ENCODE peak calls at places on chromosomes 2 and 18, in nine cellular contexts. K is A549; J is activated CD4-positive, alpha-beta T cell treated with anti-CD3 and anti-CD28 coated beads for 4 hours; B is KG1; F is nucleus accumbens; C is germinal center; S is head of caudate nucleus; I is EL; R is activated naive CD4-positive, alpha-beta T cell. L is an unnamed sample.

GRCh38 chr18:24656571-24656971 is 196.1 kb downstream of the HRH4 start:
- DNase-seq in F (no peak), S (no peak), K (no peak), I (peak), R (no peak), J (no peak), B (no peak), C (no peak), L (no peak)

GRCh38 chr2:64825831-64826496 is 163.2 kb upstream of the SLC1A4 start:
- DNase-seq in R (no peak), K (no peak), C (no peak), B (no peak), S (no peak), J (no peak), F (no peak), I (no peak), L (no peak)

GRCh38 chr18:49691177-49691608 is 122.1 kb downstream of the ACAA2 start:
- DNase-seq in S (no peak), K (no peak), F (no peak), C (no peak), R (no peak), I (peak), B (no peak), J (no peak), L (no peak)

GRCh38 chr2:45380131-45380836 is 230.8 kb downstream of the SRBD1 start:
- DNase-seq in B (no peak), S (no peak), I (peak), C (no peak), F (no peak), R (no peak), J (no peak), K (peak), L (no peak)

GRCh38 chr2:198973181-198973580 is 484.6 kb downstream of the SATB2 start:
- DNase-seq in C (no peak), J (no peak), R (no peak), B (no peak), I (peak), K (no peak), F (no peak), S (no peak), L (no peak)

GRCh38 chr2:239775623-239776440 is 249.3 kb downstream of the NDUFA10 start:
- DNase-seq in B (no peak), I (no peak), K (no peak), F (no peak), J (no peak), S (no peak), C (no peak), R (no peak), L (no peak)

GRCh38 chr2:168694876-168695275 is 107.6 kb upstream of the NOSTRIN start:
- DNase-seq in F (no peak), S (no peak), R (no peak), B (no peak), K (no peak), I (no peak), J (no peak), C (no peak), L (peak)

GRCh38 chr18:67135981-67136380 is 380.5 kb downstream of the DSEL start:
- DNase-seq in K (no peak), C (no peak), S (no peak), R (no peak), J (no peak), I (no peak), B (no peak), F (no peak), L (no peak)

GRCh38 chr2:233988581-233988980 is 61.9 kb upstream of the SPP2 start:
- DNase-seq in R (no peak), B (no peak), J (no peak), S (no peak), C (no peak), I (no peak), F (no peak), K (no peak), L (no peak)

GRCh38 chr2:7745369-7745768 is 828.2 kb downstream of the RNF144A start:
- DNase-seq in R (no peak), F (no peak), C (no peak), K (no peak), I (no peak), S (no peak), J (no peak), B (no peak), L (no peak)

GRCh38 chr18:9135912-9136314 is 668 bp upstream of the ANKRD12 start:
- DNase-seq in F (peak), S (no peak), J (peak), C (peak), B (no peak), I (peak), R (peak), K (peak), L (peak)

GRCh38 chr18:710418-711300 is 1.8 kb downstream of the ENOSF1 start:
- DNase-seq in F (no peak), K (no peak), B (no peak), C (no peak), J (no peak), R (no peak), I (no peak), S (no peak), L (no peak)

GRCh38 chr18:74806073-74806472 is 208.4 kb downstream of the ZNF407 start:
- DNase-seq in F (no peak), I (no peak), S (no peak), K (no peak), C (no peak), R (no peak), J (no peak), B (no peak), L (no peak)

GRCh38 chr2:202545523-202545922 is 89.2 kb upstream of the FAM117B start:
- DNase-seq in I (no peak), R (no peak), F (no peak), S (no peak), C (no peak), K (no peak), J (no peak), B (no peak), L (no peak)

GRCh38 chr2:210303498-210303897 is 11.5 kb downstream of the MYL1 start:
- DNase-seq in I (no peak), K (no peak), B (no peak), S (no peak), J (no peak), C (no peak), F (no peak), R (no peak), L (no peak)

GRCh38 chr18:9757851-9758587 is 49.9 kb downstream of the RAB31 start:
- DNase-seq in J (no peak), B (no peak), R (no peak), C (no peak), S (no peak), I (peak), F (no peak), K (no peak), L (no peak)

GRCh38 chr18:58412844-58413666 is 215.8 kb downstream of the ALPK2 start:
- DNase-seq in I (no peak), C (no peak), F (no peak), S (no peak), J (no peak), R (no peak), K (no peak), B (no peak), L (no peak)

GRCh38 chr2:51710222-51710621 is 678.3 kb upstream of the NRXN1 start:
- DNase-seq in J (no peak), C (no peak), I (no peak), B (peak), S (no peak), K (no peak), F (no peak), R (no peak), L (no peak)

GRCh38 chr2:8574196-8575010 is 107.5 kb upstream of the ID2 start:
- DNase-seq in F (no peak), C (peak), S (no peak), B (no peak), J (no peak), I (no peak), K (no peak), R (no peak), L (no peak)

GRCh38 chr2:177731384-177731783 is 338.8 kb downstream of the AGPS start:
- DNase-seq in B (no peak), F (no peak), S (no peak), C (no peak), K (no peak), J (no peak), I (no peak), R (no peak), L (no peak)

GRCh38 chr2:220701115-220701514 is 871.0 kb downstream of the EPHA4 start:
- DNase-seq in J (no peak), F (no peak), R (no peak), B (no peak), S (no peak), C (no peak), I (peak), K (no peak), L (no peak)

GRCh38 chr2:176104338-176105077 is 2.6 kb upstream of the HOXD11 start:
- DNase-seq in K (peak), I (peak), R (no peak), J (no peak), B (no peak), F (no peak), C (no peak), S (no peak), L (no peak)

GRCh38 chr2:101921319-101921960 is 70.3 kb upstream of the IL1R2 start:
- DNase-seq in C (peak), K (no peak), I (no peak), F (no peak), J (no peak), R (no peak), S (no peak), B (peak), L (no peak)

GRCh38 chr18:69000366-69000765 is 202.5 kb downstream of the CCDC102B start:
- DNase-seq in S (no peak), K (no peak), F (no peak), C (no peak), I (no peak), B (no peak), J (no peak), R (no peak), L (no peak)

GRCh38 chr2:31232586-31232985 is 1.4 kb upstream of the EHD3 start:
- DNase-seq in R (no peak), S (no peak), C (no peak), J (no peak), K (no peak), F (no peak), B (no peak), I (no peak), L (no peak)

GRCh38 chr2:201515573-201516246 is 64.2 kb downstream of the STRADB start:
- DNase-seq in K (no peak), F (no peak), S (no peak), R (no peak), B (no peak), C (no peak), J (no peak), I (no peak), L (no peak)

GRCh38 chr2:75596784-75597183 is 36.0 kb upstream of the EVA1A start:
- DNase-seq in B (no peak), J (no peak), K (no peak), S (no peak), C (no peak), R (no peak), I (peak), F (no peak), L (no peak)

GRCh38 chr2:38863061-38863695 is 12.6 kb downstream of the DHX57 start:
- DNase-seq in B (no peak), C (no peak), J (no peak), I (no peak), K (no peak), R (no peak), F (no peak), S (no peak), L (no peak)

GRCh38 chr2:18583905-18584607 is 5.3 kb downstream of the NT5C1B start:
- DNase-seq in B (no peak), I (no peak), F (no peak), S (no peak), R (no peak), J (no peak), C (no peak), K (no peak), L (no peak)

GRCh38 chr2:159961005-159961404 is 101.4 kb downstream of the PLA2R1 start:
- DNase-seq in S (no peak), J (no peak), C (no peak), K (no peak), B (no peak), I (peak), F (no peak), R (no peak), L (no peak)

GRCh38 chr2:240184656-240185055 is 44.2 kb upstream of the OTOS start:
- DNase-seq in F (no peak), I (no peak), S (no peak), J (no peak), K (no peak), B (no peak), R (no peak), C (no peak), L (no peak)

GRCh38 chr2:51084750-51085149 is 52.8 kb upstream of the NRXN1 start:
- DNase-seq in K (no peak), C (no peak), S (no peak), F (no peak), R (no peak), J (no peak), B (no peak), I (no peak), L (no peak)

GRCh38 chr2:75432761-75433361 is 127.9 kb downstream of the EVA1A start:
- DNase-seq in R (no peak), K (no peak), B (no peak), C (peak), F (no peak), I (no peak), S (no peak), J (no peak), L (no peak)

GRCh38 chr2:79994161-79994560 is 310.4 kb downstream of the LRRTM1 start:
- DNase-seq in S (no peak), I (peak), R (no peak), B (peak), C (no peak), F (no peak), K (no peak), J (no peak), L (no peak)

GRCh38 chr18:69948919-69949537 is 1.4 kb upstream of the CD226 start:
- DNase-seq in B (no peak), C (peak), F (no peak), I (peak), K (no peak), J (no peak), R (no peak), S (no peak), L (no peak)

GRCh38 chr2:25617948-25618646 is 55.3 kb downstream of the DTNB start:
- DNase-seq in I (peak), F (no peak), B (no peak), R (no peak), S (no peak), J (no peak), C (no peak), K (no peak), L (no peak)